ENCODE peak calls at places on chromosome 14, in four cellular contexts. J, E, T and P are unnamed samples.

GRCh38 chr14:91693342-91693741 is 38.5 kb downstream of the CATSPERB start:
- DNase-seq in J (no peak), E (no peak), T (no peak), P (peak; percentile 2)

GRCh38 chr14:81402123-81402495 is 2.0 kb upstream of the STON2 start:
- DNase-seq in J (peak; percentile 18), E (no peak), T (no peak), P (no peak)

GRCh38 chr14:101858791-101859537 is 97.5 kb downstream of the PPP2R5C start:
- DNase-seq in J (no peak), E (peak; percentile 40), T (no peak), P (no peak)

GRCh38 chr14:74649673-74650072 is 37.6 kb upstream of the LTBP2 start:
- DNase-seq in J (peak; percentile 74), E (no peak), T (no peak), P (no peak)

GRCh38 chr14:92427096-92427495 is 86.5 kb upstream of the RIN3 start:
- DNase-seq in J (no peak), E (no peak), T (no peak), P (no peak)

GRCh38 chr14:68938515-68939423 is 40.3 kb downstream of the ACTN1 start:
- DNase-seq in J (no peak), E (peak; percentile 13), T (no peak), P (peak; percentile 72)

GRCh38 chr14:95770777-95771176 is 56.9 kb upstream of the TCL1A start:
- DNase-seq in J (peak; percentile 10), E (no peak), T (peak; percentile 14), P (peak; percentile 4)

GRCh38 chr14:75563931-75564330 is 14.5 kb upstream of the FLVCR2 start:
- DNase-seq in J (no peak), E (no peak), T (no peak), P (no peak)

GRCh38 chr14:23142826-23143225 is 23.8 kb upstream of the CEBPE start:
- DNase-seq in J (no peak), E (no peak), T (no peak), P (no peak)

GRCh38 chr14:75501080-75501479 is 21.2 kb upstream of the BATF start:
- DNase-seq in J (no peak), E (no peak), T (no peak), P (peak; percentile 23)

GRCh38 chr14:73896521-73896920 is 9.9 kb downstream of the ZNF410 start:
- DNase-seq in J (peak; percentile 14), E (no peak), T (no peak), P (no peak)

GRCh38 chr14:67881225-67881624 is 61.6 kb downstream of the RAD51B start:
- DNase-seq in J (no peak), E (no peak), T (no peak), P (no peak)

GRCh38 chr14:34138175-34138574 is 187.3 kb upstream of the EGLN3 start:
- DNase-seq in J (no peak), E (no peak), T (no peak), P (no peak)

GRCh38 chr14:64279719-64280668 is 14.2 kb downstream of the ESR2 start:
- DNase-seq in J (no peak), E (no peak), T (no peak), P (no peak)

GRCh38 chr14:41865894-41866293 is 259.2 kb downstream of the LRFN5 start:
- DNase-seq in J (no peak), E (no peak), T (no peak), P (no peak)

GRCh38 chr14:63006515-63006914 is 38.7 kb downstream of the KCNH5 start:
- DNase-seq in J (no peak), E (no peak), T (no peak), P (no peak)

GRCh38 chr14:85415015-85415712 is 114.8 kb upstream of the FLRT2 start:
- DNase-seq in J (peak; percentile 97), E (peak; percentile 15), T (no peak), P (peak; percentile 74)

GRCh38 chr14:45150386-45150890 is 14.7 kb downstream of the FANCM start:
- DNase-seq in J (no peak), E (no peak), T (no peak), P (no peak)

GRCh38 chr14:87628129-87628528 is 364.9 kb downstream of the GALC start:
- DNase-seq in J (peak; percentile 14), E (no peak), T (no peak), P (peak; percentile 93)

GRCh38 chr14:93103392-93104080 is 12.2 kb downstream of the ITPK1 start:
- DNase-seq in J (peak; percentile 55), E (no peak), T (peak; percentile 68), P (no peak)

GRCh38 chr14:75548544-75548943 is 26.3 kb downstream of the BATF start:
- DNase-seq in J (no peak), E (no peak), T (no peak), P (no peak)

GRCh38 chr14:103626150-103626850 is 2.7 kb upstream of the KLC1 start:
- DNase-seq in J (no peak), E (no peak), T (peak; percentile 18), P (no peak)

GRCh38 chr14:23865502-23865901 is 88.1 kb upstream of the DHRS4 start:
- DNase-seq in J (peak; percentile 4), E (no peak), T (no peak), P (peak; percentile 31)

GRCh38 chr14:106652494-106652893 is 1126.1 kb downstream of the TMEM121 start:
- DNase-seq in J (no peak), E (no peak), T (no peak), P (no peak)

GRCh38 chr14:68359862-68360552 is 432.9 kb downstream of the ZFP36L1 start:
- DNase-seq in J (peak; percentile 42), E (peak; percentile 55), T (peak; percentile 21), P (peak; percentile 45)

GRCh38 chr14:28773917-28774691 is 7.5 kb downstream of the FOXG1 start:
- DNase-seq in J (no peak), E (no peak), T (no peak), P (peak; percentile 93)

GRCh38 chr14:96901227-96901626 is 104.0 kb downstream of the VRK1 start:
- DNase-seq in J (no peak), E (no peak), T (no peak), P (no peak)